ENCODE peak calls at places on chromosomes 4 and X, in ten cellular contexts. I, X, P, T, J, C, K, M, B and H are unnamed samples.

GRCh38 chrX:50211510-50211909 is 6.9 kb downstream of the CCNB3 start:
- DNase-seq in I (no peak), P (no peak), K (no peak), C (no peak), J (peak), T (no peak), X (no peak), B (no peak), M (no peak), H (no peak)

GRCh38 chrX:37846141-37846540 is 1.2 kb downstream of the DYNLT3 start:
- DNase-seq in B (no peak), X (no peak), T (no peak), J (no peak), P (no peak), I (no peak), M (no peak), C (no peak), K (no peak), H (no peak)

GRCh38 chrX:130771648-130772312 is 131.2 kb downstream of the ENOX2 start:
- DNase-seq in K (no peak), B (no peak), X (no peak), I (no peak), J (no peak), T (no peak), C (no peak), P (no peak), M (no peak), H (no peak)

GRCh38 chr4:110620352-110621327 is 2.2 kb downstream of the PITX2 start:
- DNase-seq in I (peak), J (no peak), B (no peak), X (no peak), C (no peak), P (peak), T (no peak), M (no peak), K (peak), H (no peak)

GRCh38 chr4:135197650-135198049 is 996.1 kb upstream of the PABPC4L start:
- DNase-seq in P (no peak), C (no peak), I (no peak), T (no peak), M (no peak), J (no peak), K (no peak), B (no peak), X (no peak), H (no peak)

GRCh38 chr4:41346306-41347061 is 89.8 kb downstream of the UCHL1 start:
- DNase-seq in M (no peak), T (no peak), P (no peak), K (no peak), I (no peak), C (no peak), J (peak), X (no peak), B (no peak), H (no peak)

GRCh38 chr4:182325397-182325796 is 82.2 kb downstream of the TENM3 start:
- DNase-seq in I (no peak), C (no peak), X (no peak), T (no peak), P (no peak), K (no peak), M (no peak), B (no peak), J (no peak), H (no peak)

GRCh38 chr4:55330241-55330640 is 15.8 kb upstream of the SRD5A3 start:
- DNase-seq in T (no peak), J (no peak), B (no peak), M (no peak), P (no peak), X (no peak), K (no peak), C (no peak), I (no peak), H (no peak)

GRCh38 chrX:12978205-12979010 is 3.5 kb downstream of the TMSB4X start:
- DNase-seq in I (no peak), B (peak), C (no peak), P (peak), K (no peak), J (peak), M (peak), X (peak), T (peak), H (peak)

GRCh38 chr4:76470064-76470463 is 35.0 kb downstream of the SHROOM3 start:
- DNase-seq in C (no peak), M (no peak), X (no peak), J (no peak), T (no peak), P (no peak), K (no peak), I (no peak), B (no peak), H (no peak)

GRCh38 chr4:74536557-74536956 is 91.6 kb downstream of the AREG start:
- DNase-seq in J (peak), K (no peak), M (no peak), T (no peak), C (no peak), I (no peak), P (no peak), X (no peak), B (no peak), H (no peak)

GRCh38 chrX:75067931-75068330 is 88.2 kb downstream of the ABCB7 start:
- DNase-seq in I (no peak), T (no peak), J (no peak), K (no peak), X (no peak), C (no peak), M (no peak), B (no peak), P (no peak), H (no peak)

GRCh38 chr4:30537462-30537861 is 182.7 kb upstream of the PCDH7 start:
- DNase-seq in I (no peak), T (no peak), M (no peak), B (no peak), K (no peak), J (peak), C (no peak), P (peak), X (no peak), H (no peak)

GRCh38 chr4:102553982-102554381 is 52.8 kb downstream of the NFKB1 start:
- DNase-seq in M (no peak), K (no peak), J (no peak), P (no peak), X (no peak), I (no peak), C (no peak), T (no peak), B (no peak), H (no peak)

GRCh38 chr4:180153587-180153986 is 2089.6 kb upstream of the TENM3 start:
- DNase-seq in X (no peak), M (no peak), T (no peak), I (no peak), B (no peak), C (no peak), P (no peak), K (no peak), J (no peak), H (no peak)

GRCh38 chr4:53547983-53548382 is 43.3 kb downstream of the LNX1 start:
- DNase-seq in K (no peak), B (no peak), P (no peak), T (no peak), C (no peak), X (no peak), I (no peak), J (no peak), M (no peak), H (no peak)

GRCh38 chr4:92304073-92304472 is 307 bp downstream of the GRID2 start:
- DNase-seq in T (no peak), I (no peak), J (no peak), X (peak), B (no peak), K (no peak), M (no peak), C (no peak), P (no peak), H (no peak)

GRCh38 chr4:79198886-79199591 is 126.8 kb downstream of the NAA11 start:
- DNase-seq in C (no peak), P (no peak), B (no peak), K (no peak), T (no peak), I (no peak), J (no peak), M (no peak), X (no peak), H (no peak)

GRCh38 chr4:3707423-3708102 is 58.6 kb upstream of the ADRA2C start:
- DNase-seq in J (no peak), P (no peak), I (no peak), C (peak), T (no peak), K (no peak), X (peak), B (no peak), M (no peak), H (no peak)

GRCh38 chr4:182240161-182241130 is 2.8 kb upstream of the TENM3 start:
- DNase-seq in X (no peak), J (peak), K (no peak), C (no peak), B (no peak), I (no peak), P (no peak), T (no peak), M (no peak), H (no peak)

GRCh38 chrX:135328421-135329005 is 19.2 kb downstream of the ETDC start:
- DNase-seq in M (no peak), B (no peak), J (no peak), C (no peak), I (no peak), P (no peak), X (no peak), K (no peak), T (no peak), H (no peak)

GRCh38 chr4:127555106-127555505 is 77.7 kb upstream of the INTU start:
- DNase-seq in T (no peak), K (no peak), C (no peak), I (no peak), B (no peak), M (no peak), J (no peak), P (no peak), X (no peak), H (no peak)

GRCh38 chr4:77021614-77022089 is 54.1 kb downstream of the CCNI start:
- DNase-seq in X (no peak), P (no peak), J (no peak), M (peak), B (no peak), C (no peak), T (no peak), K (no peak), I (peak), H (no peak)

GRCh38 chr4:150211821-150212445 is 133.7 kb downstream of the DCLK2 start:
- DNase-seq in K (no peak), M (no peak), X (no peak), C (no peak), P (no peak), T (no peak), I (no peak), J (no peak), B (no peak), H (no peak)

GRCh38 chrX:42189601-42190000 is 266.2 kb upstream of the CASK start:
- DNase-seq in I (no peak), M (no peak), C (no peak), T (no peak), P (no peak), J (no peak), X (no peak), K (no peak), B (no peak), H (no peak)

GRCh38 chr4:146976145-146976544 is 30.5 kb upstream of the TTC29 start:
- DNase-seq in M (no peak), P (no peak), I (no peak), C (no peak), X (no peak), T (no peak), K (no peak), B (no peak), J (no peak), H (no peak)

GRCh38 chr4:150280081-150280950 is 202.1 kb downstream of the DCLK2 start:
- DNase-seq in X (no peak), B (no peak), K (no peak), I (no peak), C (no peak), M (no peak), P (no peak), T (no peak), J (no peak), H (peak)

GRCh38 chr4:13126976-13127910 is 356.9 kb downstream of the RAB28 start:
- DNase-seq in B (no peak), C (no peak), K (no peak), X (no peak), I (no peak), T (no peak), J (no peak), M (peak), P (no peak), H (no peak)

GRCh38 chrX:40960041-40960440 is 125.2 kb upstream of the USP9X start:
- DNase-seq in P (no peak), I (no peak), C (no peak), B (no peak), X (no peak), K (no peak), T (no peak), J (no peak), M (no peak), H (no peak)

GRCh38 chrX:109199726-109200125 is 282.2 kb downstream of the GUCY2F start:
- DNase-seq in I (no peak), C (no peak), J (no peak), B (no peak), T (no peak), P (no peak), X (no peak), M (no peak), K (no peak), H (no peak)

GRCh38 chrX:120736989-120737388 is 107.1 kb upstream of the C1GALT1C1 start:
- DNase-seq in C (no peak), I (no peak), P (no peak), B (no peak), J (peak), X (no peak), T (no peak), M (no peak), K (no peak), H (no peak)

GRCh38 chrX:41589634-41590270 is 99.0 kb upstream of the GPR34 start:
- DNase-seq in X (no peak), C (no peak), T (no peak), B (no peak), K (no peak), J (peak), P (no peak), M (no peak), I (no peak), H (no peak)

GRCh38 chrX:152937236-152937635 is 39.4 kb downstream of the ZNF185 start:
- DNase-seq in K (no peak), X (no peak), I (no peak), T (no peak), M (no peak), B (no peak), J (no peak), P (no peak), C (no peak), H (no peak)

GRCh38 chr4:52701207-52701606 is 42.1 kb upstream of the USP46 start:
- DNase-seq in T (no peak), M (no peak), K (no peak), J (no peak), B (no peak), C (no peak), I (no peak), P (no peak), X (no peak), H (no peak)

GRCh38 chrX:53294024-53294648 is 12.8 kb upstream of the IQSEC2 start:
- DNase-seq in C (no peak), B (no peak), T (no peak), J (peak), P (no peak), K (no peak), I (no peak), X (no peak), M (no peak), H (no peak)

GRCh38 chrX:73581002-73581628 is 18.1 kb downstream of the CHIC1 start:
- DNase-seq in B (no peak), T (no peak), C (no peak), K (no peak), M (no peak), P (no peak), I (no peak), X (no peak), J (no peak), H (no peak)

GRCh38 chr4:119138046-119138445 is 2.4 kb downstream of the MYOZ2 start:
- DNase-seq in B (no peak), J (no peak), X (no peak), P (no peak), C (no peak), I (no peak), K (no peak), T (no peak), M (no peak), H (no peak)

GRCh38 chr4:137510866-137511265 is 21.4 kb downstream of the PCDH18 start:
- DNase-seq in I (no peak), K (no peak), J (peak), T (no peak), C (no peak), P (no peak), B (peak), M (no peak), X (no peak), H (no peak)

GRCh38 chrX:115366535-115366934 is 77.0 kb downstream of the LUZP4 start:
- DNase-seq in I (no peak), T (no peak), M (no peak), C (no peak), P (no peak), X (no peak), J (no peak), B (no peak), K (no peak), H (no peak)

GRCh38 chrX:49117597-49117996 is 5.9 kb downstream of the GPKOW start:
- DNase-seq in I (no peak), P (no peak), J (no peak), M (no peak), X (no peak), C (no peak), K (no peak), B (no peak), T (no peak), H (no peak)

GRCh38 chrX:47174376-47174775 is 19.3 kb upstream of the UBA1 start:
- DNase-seq in J (no peak), X (no peak), M (no peak), T (no peak), I (no peak), B (no peak), C (no peak), P (no peak), K (no peak), H (no peak)

GRCh38 chrX:47177079-47177478 is 16.6 kb upstream of the UBA1 start:
- DNase-seq in P (no peak), X (no peak), I (no peak), C (peak), B (no peak), K (no peak), J (no peak), M (no peak), T (no peak), H (no peak)

GRCh38 chrX:47176101-47176740 is 17.4 kb upstream of the UBA1 start:
- DNase-seq in B (no peak), X (no peak), K (no peak), M (no peak), C (peak), I (no peak), J (no peak), T (no peak), P (no peak), H (no peak)

GRCh38 chrX:47174846-47175587 is 18.6 kb upstream of the UBA1 start:
- DNase-seq in I (no peak), X (no peak), C (no peak), J (no peak), M (no peak), B (no peak), P (no peak), K (no peak), T (no peak), H (no peak)

DNA sequence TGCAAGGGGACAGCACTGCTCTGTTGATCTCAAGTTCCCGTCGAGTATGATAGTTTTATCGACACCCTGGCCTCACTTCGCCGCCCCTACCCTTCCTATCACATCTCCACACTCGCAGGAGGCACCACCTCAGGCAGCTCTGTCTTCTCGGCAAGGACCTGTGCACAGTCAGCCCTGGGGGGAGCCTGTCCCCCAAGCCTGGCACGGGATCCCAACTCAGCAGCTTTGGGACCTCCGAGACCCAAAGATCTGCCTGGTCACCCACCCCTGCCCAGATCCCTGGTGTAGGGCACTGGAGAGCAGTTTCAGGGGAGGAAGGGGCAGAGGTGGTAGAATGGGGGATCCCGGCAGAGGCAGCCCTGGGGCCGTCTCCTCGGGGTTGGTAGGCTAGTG is 18.0 kb upstream of the UBA1 start:
- DNase-seq in X (no peak), P (no peak), K (no peak), M (no peak), T (no peak), B (no peak), I (no peak), C (no peak), J (no peak), H (no peak)
- TF ChIP-seq CTCF in X (no peak), P (no peak), K (no peak), M (no peak), T (no peak), B (no peak), I (no peak), C (no peak), J (no peak), H (no peak)

GRCh38 chr4:38210396-38211114 is 250.4 kb downstream of the PTTG2 start:
- DNase-seq in B (no peak), P (no peak), M (no peak), X (no peak), J (no peak), I (no peak), K (no peak), C (no peak), T (no peak), H (no peak)
- H3K27ac ChIP-seq in B (no peak), P (no peak), M (peak), X (peak), J (no peak), I (no peak), K (no peak), C (peak), T (peak), H (no peak)

GRCh38 chr4:10079256-10079655 is 37.3 kb downstream of the WDR1 start:
- DNase-seq in X (no peak), I (no peak), P (no peak), C (peak), B (peak), T (no peak), J (no peak), M (peak), K (no peak), H (peak)
- TF ChIP-seq POLR2A in X (no peak), I (no peak), P (no peak), C (no peak), B (no peak), T (no peak), J (no peak), M (no peak), K (no peak), H (no peak)

GRCh38 chr4:20318899-20319291 is 67.2 kb downstream of the SLIT2 start:
- DNase-seq in X (no peak), C (no peak), B (no peak), K (no peak), T (no peak), M (no peak), P (no peak), I (no peak), J (no peak), H (no peak)

GRCh38 chr4:20311863-20312262 is 60.2 kb downstream of the SLIT2 start:
- DNase-seq in X (no peak), K (no peak), I (no peak), M (no peak), P (no peak), B (no peak), T (no peak), C (no peak), J (no peak), H (no peak)

GRCh38 chr4:20318011-20318898 is 66.5 kb downstream of the SLIT2 start:
- DNase-seq in I (no peak), T (no peak), B (no peak), P (no peak), X (no peak), J (no peak), K (no peak), C (no peak), M (no peak), H (no peak)

GRCh38 chr4:20317424-20317985 is 65.8 kb downstream of the SLIT2 start:
- DNase-seq in K (no peak), C (no peak), M (no peak), P (no peak), I (no peak), J (no peak), X (no peak), T (no peak), B (no peak), H (no peak)

DNA sequence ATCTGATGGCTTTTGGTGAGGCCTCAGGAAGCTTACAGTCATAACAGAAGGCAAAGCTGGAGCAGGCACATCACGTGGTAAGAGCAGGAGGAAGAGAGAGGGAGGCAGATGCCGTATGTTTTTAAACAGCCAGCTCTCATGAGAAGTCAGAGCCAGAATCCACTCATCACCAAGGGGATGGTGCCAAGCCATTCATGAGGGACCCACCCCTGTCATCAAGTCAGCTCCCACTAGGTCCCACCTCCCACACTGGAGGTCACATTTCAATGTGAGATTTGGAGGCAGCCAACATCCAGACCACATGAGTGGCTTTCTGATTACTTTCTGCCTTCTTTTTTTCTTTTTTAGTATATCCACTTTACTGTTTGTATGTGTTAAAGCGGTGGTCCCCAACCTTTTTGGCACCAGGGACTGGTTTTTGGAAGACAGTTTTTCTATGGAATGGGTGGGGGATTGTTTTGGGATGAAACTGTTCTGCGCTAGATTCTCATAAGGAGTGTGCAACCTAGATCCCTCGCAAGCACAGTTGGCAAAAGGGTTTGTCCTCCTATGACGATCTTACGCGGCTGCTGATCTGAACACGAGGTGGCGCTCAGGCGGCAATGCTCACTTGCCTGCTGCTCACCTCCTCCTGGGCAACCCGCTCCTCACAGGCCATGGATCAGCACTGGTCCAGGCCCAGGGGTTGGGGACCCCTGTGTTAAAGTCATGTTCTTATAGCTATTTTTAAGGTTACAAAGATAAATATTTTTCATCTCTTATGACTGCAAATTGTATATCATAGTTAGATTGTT is 61.7 kb downstream of the SLIT2 start:
- DNase-seq in J (peak), M (no peak), K (peak), C (no peak), I (no peak), B (peak), T (no peak), P (peak), X (no peak), H (no peak)
- TF ChIP-seq CTCF in J (no peak), M (no peak), K (peak), C (no peak), I (no peak), B (peak), T (no peak), P (no peak), X (no peak), H (no peak)